ENCODE peak calls at places on chromosome 20, in nine cellular contexts. E is activated B cell treated with CpG ODN at 0.5 μM for 24 hours, K is Panc1, Z is tibial artery, G is mesothelial cell of epicardium, L is thyroid gland, D is B cell, F is nephron progenitor cell, B is psoas muscle. H is an unnamed sample.

GRCh38 chr20:15674253-15675145 is 898.7 kb downstream of the KIF16B start:
- DNase-seq in E (no peak), K (no peak), Z (no peak), G (no peak), L (no peak), D (no peak), F (no peak), B (no peak), H (no peak)

GRCh38 chr20:3803289-3803688 is 7.2 kb downstream of the CDC25B start:
- DNase-seq in E (no peak), K (no peak), Z (no peak), G (no peak), L (no peak), D (no peak), F (no peak), B (peak), H (no peak)

GRCh38 chr20:34573541-34573940 is 15.0 kb downstream of the MAP1LC3A start:
- DNase-seq in E (no peak), K (no peak), Z (no peak), G (no peak), L (no peak), D (no peak), F (no peak), B (no peak), H (no peak)

GRCh38 chr20:1460275-1460674 is 6.4 kb downstream of the NSFL1C start:
- DNase-seq in E (no peak), K (no peak), Z (no peak), G (no peak), L (no peak), D (no peak), F (no peak), B (no peak), H (no peak)

GRCh38 chr20:34689486-34689885 is 12.6 kb upstream of the PIGU start:
- DNase-seq in E (no peak), K (no peak), Z (no peak), G (no peak), L (no peak), D (no peak), F (no peak), B (no peak), H (no peak)

GRCh38 chr20:49256261-49256660 is 21.6 kb downstream of the ZNFX1 start:
- DNase-seq in E (no peak), K (no peak), Z (no peak), G (no peak), L (no peak), D (no peak), F (no peak), B (no peak), H (no peak)

GRCh38 chr20:58797371-58798050 is 53.2 kb downstream of the GNAS-AS1 start:
- DNase-seq in E (no peak), K (no peak), Z (no peak), G (no peak), L (no peak), D (no peak), F (no peak), B (no peak), H (no peak)

GRCh38 chr20:58634121-58634817 is 16.8 kb upstream of the STX16 start:
- DNase-seq in E (no peak), K (no peak), Z (peak), G (no peak), L (no peak), D (no peak), F (no peak), B (no peak), H (no peak)

DNA sequence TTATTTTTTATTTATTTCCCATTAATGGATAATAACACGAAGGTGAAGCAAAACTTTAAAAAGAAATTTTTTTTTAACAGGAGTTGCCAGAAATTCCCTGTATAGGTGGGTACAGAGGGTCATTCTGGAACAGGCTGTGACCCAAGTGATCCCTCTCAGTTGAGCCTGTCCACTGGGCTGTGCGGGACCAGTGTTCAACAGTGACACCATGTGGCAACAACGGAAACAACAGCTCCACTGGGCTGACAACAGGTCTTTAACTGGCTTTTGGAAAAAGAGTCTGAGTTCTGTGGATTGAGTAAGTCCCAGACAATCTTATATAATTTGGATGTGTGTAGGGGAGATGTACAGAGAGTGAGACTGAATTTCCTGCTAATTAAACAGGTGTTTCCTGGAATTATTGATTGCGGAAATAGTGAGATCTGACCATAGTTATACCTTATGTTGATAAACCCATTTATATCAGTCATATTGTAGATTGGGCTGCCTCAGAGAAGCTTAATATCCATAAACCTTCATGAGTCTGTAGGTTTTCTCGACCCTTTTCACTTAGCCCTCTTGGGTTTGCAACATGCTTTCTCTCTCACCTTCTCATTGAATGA is 17.6 kb downstream of the KIAA1755 start:
- DNase-seq in E (no peak), K (no peak), Z (no peak), G (no peak), L (no peak), D (no peak), F (peak), B (no peak), H (no peak)
- TF ChIP-seq CTCF in E (no peak), K (no peak), Z (no peak), G (peak), L (no peak), D (peak), F (peak), B (no peak), H (peak)

GRCh38 chr20:43694763-43695162 is 27.8 kb downstream of the MYBL2 start:
- DNase-seq in E (no peak), K (no peak), Z (no peak), G (no peak), L (no peak), D (no peak), F (no peak), B (no peak), H (no peak)

GRCh38 chr20:43686820-43687219 is 19.9 kb downstream of the MYBL2 start:
- DNase-seq in E (no peak), K (no peak), Z (no peak), G (no peak), L (no peak), D (no peak), F (no peak), B (no peak), H (no peak)

GRCh38 chr20:43689165-43689564 is 22.3 kb downstream of the MYBL2 start:
- DNase-seq in E (no peak), K (no peak), Z (no peak), G (no peak), L (no peak), D (no peak), F (no peak), B (no peak), H (no peak)

GRCh38 chr20:43691928-43692524 is 25.1 kb downstream of the MYBL2 start:
- DNase-seq in E (peak), K (peak), Z (no peak), G (no peak), L (peak), D (peak), F (peak), B (no peak), H (peak)

GRCh38 chr20:43690943-43691598 is 24.2 kb downstream of the MYBL2 start:
- DNase-seq in E (no peak), K (no peak), Z (no peak), G (no peak), L (no peak), D (no peak), F (no peak), B (no peak), H (no peak)
- TF ChIP-seq CTCF in E (no peak), K (no peak), Z (no peak), G (no peak), L (no peak), D (no peak), F (no peak), B (no peak), H (no peak)

DNA sequence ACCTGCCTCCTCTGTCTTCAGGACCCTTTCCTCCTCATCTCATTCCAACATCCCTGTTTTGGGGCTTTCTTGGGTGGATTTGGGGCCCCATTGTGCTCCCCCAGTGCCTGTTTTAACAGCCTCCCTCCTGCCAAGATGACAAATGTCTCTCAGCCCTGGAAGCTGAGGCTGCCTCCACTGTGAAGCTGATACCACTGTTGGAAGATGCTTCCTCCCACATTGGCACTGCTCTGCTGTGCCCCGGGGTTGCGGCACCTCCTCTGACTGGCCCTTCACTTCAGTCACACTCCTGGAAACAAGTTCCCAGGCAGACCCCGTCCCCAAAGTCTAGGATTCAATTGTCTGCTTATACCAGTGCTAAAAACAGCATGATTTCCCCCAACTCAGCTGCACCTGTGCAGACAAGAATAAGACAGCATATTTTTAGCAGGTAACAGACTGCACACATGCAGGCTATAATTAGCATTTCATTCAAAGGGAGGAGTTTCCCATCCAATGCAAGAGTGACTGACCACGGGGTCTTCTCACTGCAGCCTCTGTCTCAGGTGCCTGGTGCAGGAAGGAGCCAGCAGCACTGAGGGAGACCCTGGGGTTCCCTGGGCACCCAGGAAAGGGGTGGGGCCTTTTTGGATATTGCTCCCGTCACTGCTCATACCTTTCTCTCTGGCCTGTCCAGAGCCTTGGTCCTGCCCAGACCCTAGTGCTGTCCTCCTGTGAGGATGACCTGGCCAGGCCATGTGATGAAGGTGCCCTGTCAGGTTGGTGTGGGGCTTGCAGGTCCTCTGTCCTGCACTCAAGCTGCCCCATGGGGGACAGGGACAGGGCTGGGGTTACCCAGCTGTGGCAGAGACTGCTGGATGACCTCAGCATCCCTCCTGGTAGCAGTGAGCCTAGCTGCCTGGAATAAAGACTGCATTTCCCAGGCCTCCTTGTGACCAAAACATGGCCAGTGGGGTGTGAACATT is 31.5 kb upstream of the SULF2 start:
- DNase-seq in E (no peak), K (no peak), Z (peak), G (no peak), L (no peak), D (peak), F (no peak), B (no peak), H (no peak)
- TF ChIP-seq CTCF in E (no peak), K (no peak), Z (no peak), G (no peak), L (no peak), D (no peak), F (no peak), B (no peak), H (no peak)

GRCh38 chr20:51411867-51412266 is 130.7 kb downstream of the NFATC2 start:
- DNase-seq in E (no peak), K (no peak), Z (no peak), G (no peak), L (no peak), D (peak), F (no peak), B (no peak), H (no peak)
- TF ChIP-seq CTCF in E (no peak), K (no peak), Z (no peak), G (no peak), L (no peak), D (no peak), F (no peak), B (no peak), H (no peak)

DNA sequence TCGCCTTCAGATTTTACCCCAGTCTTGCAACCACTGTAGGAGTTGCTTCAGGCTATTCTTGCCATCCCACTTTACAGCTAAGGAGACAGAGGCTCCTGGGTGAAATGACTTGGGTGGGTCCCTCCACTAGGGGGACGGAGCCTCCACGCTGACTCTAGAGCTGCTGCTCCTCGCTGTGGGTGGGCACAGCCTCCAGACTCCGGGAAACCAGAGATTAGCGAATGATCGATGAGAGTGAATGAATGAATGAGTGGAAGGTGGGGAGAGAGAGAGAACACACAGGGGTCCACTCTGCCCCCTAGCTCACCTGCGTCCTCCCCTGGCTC is 10.4 kb downstream of the ZBP1 start:
- DNase-seq in E (no peak), K (no peak), Z (no peak), G (no peak), L (no peak), D (no peak), F (no peak), B (peak), H (no peak)
- TF ChIP-seq CTCF in E (no peak), K (no peak), Z (no peak), G (no peak), L (no peak), D (peak), F (peak), B (no peak), H (peak)

GRCh38 chr20:62824476-62825287 is 7.8 kb downstream of the COL9A3 start:
- DNase-seq in E (no peak), K (no peak), Z (no peak), G (peak), L (peak), D (peak), F (peak), B (no peak), H (no peak)
- TF ChIP-seq CTCF in E (no peak), K (no peak), Z (no peak), G (no peak), L (no peak), D (no peak), F (no peak), B (no peak), H (no peak)

GRCh38 chr20:6824401-6824800 is 56.9 kb downstream of the BMP2 start:
- DNase-seq in E (no peak), K (no peak), Z (no peak), G (no peak), L (no peak), D (no peak), F (no peak), B (no peak), H (no peak)
- TF ChIP-seq CTCF in E (no peak), K (no peak), Z (no peak), G (no peak), L (no peak), D (no peak), F (no peak), B (no peak), H (no peak)

H was measured in progenitor cell of endocrine pancreas.